ENCODE peak calls at places on chromosomes 4 and X, in eight cellular contexts. One of them, this sample, is unnamed.

GRCh38 chr4:27010334-27010940 is 149.8 kb downstream of the STIM2 start:
- ATAC-seq in psoas muscle: peak
- ATAC-seq in natural killer cell: peak
- ATAC-seq in gastrocnemius medialis: peak
- ATAC-seq in stimulated activated naive B cell treated with anti-CD40 and anti-IgM and Interleukin-4, amounts not matched to agents 10 μg/mL and 1 μg/mL and 100 μg/mL, for 72 hours: peak
- ATAC-seq in lower lobe of right lung: peak
- ATAC-seq in naive thymus-derived CD8-positive, alpha-beta T cell: peak
- ATAC-seq in activated CD8-positive, alpha-beta T cell treated with anti-CD3 and anti-CD28 coated beads, Interleukin-2, amount 10 ng/mL, durations not matched to agents 7 days and 5 days: no peak
- ATAC-seq in this sample: peak

GRCh38 chrX:155997436-155997835 is at the start of gene IL9R:
- ATAC-seq in lower lobe of right lung: peak
- ATAC-seq in natural killer cell: peak
- ATAC-seq in activated CD8-positive, alpha-beta T cell treated with anti-CD3 and anti-CD28 coated beads, Interleukin-2, amount 10 ng/mL, durations not matched to agents 7 days and 5 days: peak
- ATAC-seq in stimulated activated naive B cell treated with anti-CD40 and anti-IgM and Interleukin-4, amounts not matched to agents 10 μg/mL and 1 μg/mL and 100 μg/mL, for 72 hours: peak
- ATAC-seq in gastrocnemius medialis: no peak
- ATAC-seq in naive thymus-derived CD8-positive, alpha-beta T cell: peak
- ATAC-seq in psoas muscle: no peak
- ATAC-seq in this sample: peak

GRCh38 chr4:98283219-98284199 is 22.3 kb downstream of the RAP1GDS1 start:
- ATAC-seq in stimulated activated naive B cell treated with anti-CD40 and anti-IgM and Interleukin-4, amounts not matched to agents 10 μg/mL and 1 μg/mL and 100 μg/mL, for 72 hours: no peak
- ATAC-seq in lower lobe of right lung: peak
- ATAC-seq in naive thymus-derived CD8-positive, alpha-beta T cell: no peak
- ATAC-seq in gastrocnemius medialis: no peak
- ATAC-seq in activated CD8-positive, alpha-beta T cell treated with anti-CD3 and anti-CD28 coated beads, Interleukin-2, amount 10 ng/mL, durations not matched to agents 7 days and 5 days: no peak
- ATAC-seq in natural killer cell: no peak
- ATAC-seq in psoas muscle: no peak
- ATAC-seq in this sample: no peak

GRCh38 chrX:47595701-47596655 is 13.7 kb downstream of the TIMP1 start:
- ATAC-seq in natural killer cell: no peak
- ATAC-seq in lower lobe of right lung: no peak
- ATAC-seq in stimulated activated naive B cell treated with anti-CD40 and anti-IgM and Interleukin-4, amounts not matched to agents 10 μg/mL and 1 μg/mL and 100 μg/mL, for 72 hours: no peak
- ATAC-seq in activated CD8-positive, alpha-beta T cell treated with anti-CD3 and anti-CD28 coated beads, Interleukin-2, amount 10 ng/mL, durations not matched to agents 7 days and 5 days: no peak
- ATAC-seq in naive thymus-derived CD8-positive, alpha-beta T cell: no peak
- ATAC-seq in psoas muscle: no peak
- ATAC-seq in gastrocnemius medialis: no peak
- ATAC-seq in this sample: no peak

GRCh38 chrX:115311666-115312065 is 22.2 kb downstream of the LUZP4 start:
- ATAC-seq in naive thymus-derived CD8-positive, alpha-beta T cell: no peak
- ATAC-seq in gastrocnemius medialis: no peak
- ATAC-seq in stimulated activated naive B cell treated with anti-CD40 and anti-IgM and Interleukin-4, amounts not matched to agents 10 μg/mL and 1 μg/mL and 100 μg/mL, for 72 hours: no peak
- ATAC-seq in lower lobe of right lung: peak
- ATAC-seq in natural killer cell: no peak
- ATAC-seq in psoas muscle: no peak
- ATAC-seq in activated CD8-positive, alpha-beta T cell treated with anti-CD3 and anti-CD28 coated beads, Interleukin-2, amount 10 ng/mL, durations not matched to agents 7 days and 5 days: no peak
- ATAC-seq in this sample: no peak

GRCh38 chr4:38371391-38371851 is 292.6 kb upstream of the KLF3 start:
- ATAC-seq in psoas muscle: no peak
- ATAC-seq in stimulated activated naive B cell treated with anti-CD40 and anti-IgM and Interleukin-4, amounts not matched to agents 10 μg/mL and 1 μg/mL and 100 μg/mL, for 72 hours: no peak
- ATAC-seq in natural killer cell: no peak
- ATAC-seq in gastrocnemius medialis: no peak
- ATAC-seq in activated CD8-positive, alpha-beta T cell treated with anti-CD3 and anti-CD28 coated beads, Interleukin-2, amount 10 ng/mL, durations not matched to agents 7 days and 5 days: no peak
- ATAC-seq in naive thymus-derived CD8-positive, alpha-beta T cell: no peak
- ATAC-seq in lower lobe of right lung: no peak
- ATAC-seq in this sample: no peak

GRCh38 chrX:69430730-69431129 is 73.4 kb upstream of the NALF2 start:
- ATAC-seq in activated CD8-positive, alpha-beta T cell treated with anti-CD3 and anti-CD28 coated beads, Interleukin-2, amount 10 ng/mL, durations not matched to agents 7 days and 5 days: no peak
- ATAC-seq in stimulated activated naive B cell treated with anti-CD40 and anti-IgM and Interleukin-4, amounts not matched to agents 10 μg/mL and 1 μg/mL and 100 μg/mL, for 72 hours: no peak
- ATAC-seq in natural killer cell: no peak
- ATAC-seq in psoas muscle: no peak
- ATAC-seq in lower lobe of right lung: no peak
- ATAC-seq in naive thymus-derived CD8-positive, alpha-beta T cell: no peak
- ATAC-seq in gastrocnemius medialis: no peak
- ATAC-seq in this sample: no peak

GRCh38 chrX:26558719-26559386 is 342.9 kb downstream of the MAGEB5 start:
- ATAC-seq in gastrocnemius medialis: no peak
- ATAC-seq in natural killer cell: no peak
- ATAC-seq in stimulated activated naive B cell treated with anti-CD40 and anti-IgM and Interleukin-4, amounts not matched to agents 10 μg/mL and 1 μg/mL and 100 μg/mL, for 72 hours: no peak
- ATAC-seq in naive thymus-derived CD8-positive, alpha-beta T cell: no peak
- ATAC-seq in activated CD8-positive, alpha-beta T cell treated with anti-CD3 and anti-CD28 coated beads, Interleukin-2, amount 10 ng/mL, durations not matched to agents 7 days and 5 days: no peak
- ATAC-seq in psoas muscle: no peak
- ATAC-seq in lower lobe of right lung: no peak
- ATAC-seq in this sample: no peak

GRCh38 chr4:88522702-88523324 is 763 bp downstream of the PYURF start:
- ATAC-seq in natural killer cell: peak
- ATAC-seq in activated CD8-positive, alpha-beta T cell treated with anti-CD3 and anti-CD28 coated beads, Interleukin-2, amount 10 ng/mL, durations not matched to agents 7 days and 5 days: peak
- ATAC-seq in stimulated activated naive B cell treated with anti-CD40 and anti-IgM and Interleukin-4, amounts not matched to agents 10 μg/mL and 1 μg/mL and 100 μg/mL, for 72 hours: peak
- ATAC-seq in psoas muscle: peak
- ATAC-seq in lower lobe of right lung: peak
- ATAC-seq in naive thymus-derived CD8-positive, alpha-beta T cell: peak
- ATAC-seq in gastrocnemius medialis: peak
- ATAC-seq in this sample: no peak

GRCh38 chr4:37320518-37321235 is 76.1 kb downstream of the NWD2 start:
- ATAC-seq in psoas muscle: no peak
- ATAC-seq in lower lobe of right lung: no peak
- ATAC-seq in gastrocnemius medialis: no peak
- ATAC-seq in natural killer cell: no peak
- ATAC-seq in activated CD8-positive, alpha-beta T cell treated with anti-CD3 and anti-CD28 coated beads, Interleukin-2, amount 10 ng/mL, durations not matched to agents 7 days and 5 days: no peak
- ATAC-seq in stimulated activated naive B cell treated with anti-CD40 and anti-IgM and Interleukin-4, amounts not matched to agents 10 μg/mL and 1 μg/mL and 100 μg/mL, for 72 hours: no peak
- ATAC-seq in naive thymus-derived CD8-positive, alpha-beta T cell: no peak
- ATAC-seq in this sample: no peak

GRCh38 chr4:38621831-38622230 is 42.2 kb upstream of the KLF3 start:
- ATAC-seq in naive thymus-derived CD8-positive, alpha-beta T cell: no peak
- ATAC-seq in psoas muscle: no peak
- ATAC-seq in activated CD8-positive, alpha-beta T cell treated with anti-CD3 and anti-CD28 coated beads, Interleukin-2, amount 10 ng/mL, durations not matched to agents 7 days and 5 days: no peak
- ATAC-seq in natural killer cell: no peak
- ATAC-seq in lower lobe of right lung: peak
- ATAC-seq in gastrocnemius medialis: no peak
- ATAC-seq in stimulated activated naive B cell treated with anti-CD40 and anti-IgM and Interleukin-4, amounts not matched to agents 10 μg/mL and 1 μg/mL and 100 μg/mL, for 72 hours: no peak
- ATAC-seq in this sample: no peak

GRCh38 chrX:41002021-41002420 is 83.2 kb upstream of the USP9X start:
- ATAC-seq in lower lobe of right lung: no peak
- ATAC-seq in gastrocnemius medialis: no peak
- ATAC-seq in stimulated activated naive B cell treated with anti-CD40 and anti-IgM and Interleukin-4, amounts not matched to agents 10 μg/mL and 1 μg/mL and 100 μg/mL, for 72 hours: no peak
- ATAC-seq in activated CD8-positive, alpha-beta T cell treated with anti-CD3 and anti-CD28 coated beads, Interleukin-2, amount 10 ng/mL, durations not matched to agents 7 days and 5 days: no peak
- ATAC-seq in naive thymus-derived CD8-positive, alpha-beta T cell: no peak
- ATAC-seq in psoas muscle: no peak
- ATAC-seq in natural killer cell: no peak
- ATAC-seq in this sample: no peak

GRCh38 chrX:114930227-114930626 is 87.2 kb downstream of the IL13RA2 start:
- ATAC-seq in stimulated activated naive B cell treated with anti-CD40 and anti-IgM and Interleukin-4, amounts not matched to agents 10 μg/mL and 1 μg/mL and 100 μg/mL, for 72 hours: no peak
- ATAC-seq in natural killer cell: no peak
- ATAC-seq in naive thymus-derived CD8-positive, alpha-beta T cell: no peak
- ATAC-seq in psoas muscle: no peak
- ATAC-seq in lower lobe of right lung: no peak
- ATAC-seq in activated CD8-positive, alpha-beta T cell treated with anti-CD3 and anti-CD28 coated beads, Interleukin-2, amount 10 ng/mL, durations not matched to agents 7 days and 5 days: no peak
- ATAC-seq in gastrocnemius medialis: no peak
- ATAC-seq in this sample: no peak

GRCh38 chrX:7582191-7582590 is 260.8 kb upstream of the VCX start:
- ATAC-seq in natural killer cell: no peak
- ATAC-seq in activated CD8-positive, alpha-beta T cell treated with anti-CD3 and anti-CD28 coated beads, Interleukin-2, amount 10 ng/mL, durations not matched to agents 7 days and 5 days: no peak
- ATAC-seq in naive thymus-derived CD8-positive, alpha-beta T cell: no peak
- ATAC-seq in gastrocnemius medialis: no peak
- ATAC-seq in stimulated activated naive B cell treated with anti-CD40 and anti-IgM and Interleukin-4, amounts not matched to agents 10 μg/mL and 1 μg/mL and 100 μg/mL, for 72 hours: no peak
- ATAC-seq in lower lobe of right lung: no peak
- ATAC-seq in psoas muscle: no peak
- ATAC-seq in this sample: no peak

GRCh38 chr4:98720871-98721480 is 62.6 kb upstream of the TSPAN5 start:
- ATAC-seq in naive thymus-derived CD8-positive, alpha-beta T cell: no peak
- ATAC-seq in lower lobe of right lung: no peak
- ATAC-seq in psoas muscle: no peak
- ATAC-seq in stimulated activated naive B cell treated with anti-CD40 and anti-IgM and Interleukin-4, amounts not matched to agents 10 μg/mL and 1 μg/mL and 100 μg/mL, for 72 hours: no peak
- ATAC-seq in activated CD8-positive, alpha-beta T cell treated with anti-CD3 and anti-CD28 coated beads, Interleukin-2, amount 10 ng/mL, durations not matched to agents 7 days and 5 days: no peak
- ATAC-seq in natural killer cell: no peak
- ATAC-seq in gastrocnemius medialis: no peak
- ATAC-seq in this sample: no peak

GRCh38 chr4:23877758-23878229 is 12.1 kb downstream of the PPARGC1A start:
- ATAC-seq in activated CD8-positive, alpha-beta T cell treated with anti-CD3 and anti-CD28 coated beads, Interleukin-2, amount 10 ng/mL, durations not matched to agents 7 days and 5 days: no peak
- ATAC-seq in psoas muscle: peak
- ATAC-seq in stimulated activated naive B cell treated with anti-CD40 and anti-IgM and Interleukin-4, amounts not matched to agents 10 μg/mL and 1 μg/mL and 100 μg/mL, for 72 hours: no peak
- ATAC-seq in lower lobe of right lung: peak
- ATAC-seq in gastrocnemius medialis: peak
- ATAC-seq in naive thymus-derived CD8-positive, alpha-beta T cell: no peak
- ATAC-seq in natural killer cell: no peak
- ATAC-seq in this sample: no peak

GRCh38 chr4:23697722-23698121 is 192.1 kb downstream of the PPARGC1A start:
- ATAC-seq in psoas muscle: peak
- ATAC-seq in activated CD8-positive, alpha-beta T cell treated with anti-CD3 and anti-CD28 coated beads, Interleukin-2, amount 10 ng/mL, durations not matched to agents 7 days and 5 days: no peak
- ATAC-seq in naive thymus-derived CD8-positive, alpha-beta T cell: no peak
- ATAC-seq in gastrocnemius medialis: peak
- ATAC-seq in lower lobe of right lung: no peak
- ATAC-seq in natural killer cell: no peak
- ATAC-seq in stimulated activated naive B cell treated with anti-CD40 and anti-IgM and Interleukin-4, amounts not matched to agents 10 μg/mL and 1 μg/mL and 100 μg/mL, for 72 hours: no peak
- ATAC-seq in this sample: no peak

GRCh38 chr4:165248102-165248501 is 40.7 kb downstream of the KLHL2 start:
- ATAC-seq in lower lobe of right lung: peak
- ATAC-seq in natural killer cell: no peak
- ATAC-seq in activated CD8-positive, alpha-beta T cell treated with anti-CD3 and anti-CD28 coated beads, Interleukin-2, amount 10 ng/mL, durations not matched to agents 7 days and 5 days: peak
- ATAC-seq in psoas muscle: no peak
- ATAC-seq in stimulated activated naive B cell treated with anti-CD40 and anti-IgM and Interleukin-4, amounts not matched to agents 10 μg/mL and 1 μg/mL and 100 μg/mL, for 72 hours: no peak
- ATAC-seq in naive thymus-derived CD8-positive, alpha-beta T cell: no peak
- ATAC-seq in gastrocnemius medialis: no peak
- ATAC-seq in this sample: no peak

GRCh38 chrX:130418066-130418465 is 16.3 kb downstream of the RBMX2 start:
- ATAC-seq in natural killer cell: no peak
- ATAC-seq in psoas muscle: no peak
- ATAC-seq in naive thymus-derived CD8-positive, alpha-beta T cell: no peak
- ATAC-seq in activated CD8-positive, alpha-beta T cell treated with anti-CD3 and anti-CD28 coated beads, Interleukin-2, amount 10 ng/mL, durations not matched to agents 7 days and 5 days: no peak
- ATAC-seq in stimulated activated naive B cell treated with anti-CD40 and anti-IgM and Interleukin-4, amounts not matched to agents 10 μg/mL and 1 μg/mL and 100 μg/mL, for 72 hours: no peak
- ATAC-seq in gastrocnemius medialis: no peak
- ATAC-seq in lower lobe of right lung: no peak
- ATAC-seq in this sample: no peak

GRCh38 chr4:172357006-172357405 is 543.8 kb downstream of the GALNTL6 start:
- ATAC-seq in natural killer cell: no peak
- ATAC-seq in gastrocnemius medialis: no peak
- ATAC-seq in activated CD8-positive, alpha-beta T cell treated with anti-CD3 and anti-CD28 coated beads, Interleukin-2, amount 10 ng/mL, durations not matched to agents 7 days and 5 days: no peak
- ATAC-seq in psoas muscle: no peak
- ATAC-seq in lower lobe of right lung: no peak
- ATAC-seq in stimulated activated naive B cell treated with anti-CD40 and anti-IgM and Interleukin-4, amounts not matched to agents 10 μg/mL and 1 μg/mL and 100 μg/mL, for 72 hours: no peak
- ATAC-seq in naive thymus-derived CD8-positive, alpha-beta T cell: no peak
- ATAC-seq in this sample: no peak

GRCh38 chr4:137000432-137000831 is 531.9 kb downstream of the PCDH18 start:
- ATAC-seq in activated CD8-positive, alpha-beta T cell treated with anti-CD3 and anti-CD28 coated beads, Interleukin-2, amount 10 ng/mL, durations not matched to agents 7 days and 5 days: no peak
- ATAC-seq in stimulated activated naive B cell treated with anti-CD40 and anti-IgM and Interleukin-4, amounts not matched to agents 10 μg/mL and 1 μg/mL and 100 μg/mL, for 72 hours: no peak
- ATAC-seq in gastrocnemius medialis: no peak
- ATAC-seq in psoas muscle: no peak
- ATAC-seq in natural killer cell: no peak
- ATAC-seq in lower lobe of right lung: no peak
- ATAC-seq in naive thymus-derived CD8-positive, alpha-beta T cell: no peak
- ATAC-seq in this sample: no peak

GRCh38 chr4:4838602-4839470 is 20.6 kb upstream of the MSX1 start:
- ATAC-seq in naive thymus-derived CD8-positive, alpha-beta T cell: no peak
- ATAC-seq in psoas muscle: no peak
- ATAC-seq in natural killer cell: no peak
- ATAC-seq in stimulated activated naive B cell treated with anti-CD40 and anti-IgM and Interleukin-4, amounts not matched to agents 10 μg/mL and 1 μg/mL and 100 μg/mL, for 72 hours: no peak
- ATAC-seq in lower lobe of right lung: no peak
- ATAC-seq in gastrocnemius medialis: no peak
- ATAC-seq in activated CD8-positive, alpha-beta T cell treated with anti-CD3 and anti-CD28 coated beads, Interleukin-2, amount 10 ng/mL, durations not matched to agents 7 days and 5 days: no peak
- ATAC-seq in this sample: no peak

GRCh38 chr4:62670509-62670908 is 1470.4 kb downstream of the ADGRL3 start:
- ATAC-seq in natural killer cell: no peak
- ATAC-seq in lower lobe of right lung: peak
- ATAC-seq in naive thymus-derived CD8-positive, alpha-beta T cell: no peak
- ATAC-seq in stimulated activated naive B cell treated with anti-CD40 and anti-IgM and Interleukin-4, amounts not matched to agents 10 μg/mL and 1 μg/mL and 100 μg/mL, for 72 hours: no peak
- ATAC-seq in gastrocnemius medialis: peak
- ATAC-seq in activated CD8-positive, alpha-beta T cell treated with anti-CD3 and anti-CD28 coated beads, Interleukin-2, amount 10 ng/mL, durations not matched to agents 7 days and 5 days: no peak
- ATAC-seq in psoas muscle: peak
- ATAC-seq in this sample: no peak

GRCh38 chrX:13219990-13220764 is 99.7 kb downstream of the ATXN3L start:
- ATAC-seq in natural killer cell: no peak
- ATAC-seq in activated CD8-positive, alpha-beta T cell treated with anti-CD3 and anti-CD28 coated beads, Interleukin-2, amount 10 ng/mL, durations not matched to agents 7 days and 5 days: no peak
- ATAC-seq in lower lobe of right lung: no peak
- ATAC-seq in naive thymus-derived CD8-positive, alpha-beta T cell: no peak
- ATAC-seq in gastrocnemius medialis: no peak
- ATAC-seq in psoas muscle: no peak
- ATAC-seq in stimulated activated naive B cell treated with anti-CD40 and anti-IgM and Interleukin-4, amounts not matched to agents 10 μg/mL and 1 μg/mL and 100 μg/mL, for 72 hours: no peak
- ATAC-seq in this sample: no peak

GRCh38 chr4:156710571-156711195 is 260.9 kb downstream of the PDGFC start:
- ATAC-seq in stimulated activated naive B cell treated with anti-CD40 and anti-IgM and Interleukin-4, amounts not matched to agents 10 μg/mL and 1 μg/mL and 100 μg/mL, for 72 hours: no peak
- ATAC-seq in psoas muscle: no peak
- ATAC-seq in naive thymus-derived CD8-positive, alpha-beta T cell: no peak
- ATAC-seq in natural killer cell: no peak
- ATAC-seq in gastrocnemius medialis: no peak
- ATAC-seq in lower lobe of right lung: peak
- ATAC-seq in activated CD8-positive, alpha-beta T cell treated with anti-CD3 and anti-CD28 coated beads, Interleukin-2, amount 10 ng/mL, durations not matched to agents 7 days and 5 days: no peak
- ATAC-seq in this sample: no peak

GRCh38 chrX:65821721-65822496 is 154.5 kb downstream of the MSN start:
- ATAC-seq in activated CD8-positive, alpha-beta T cell treated with anti-CD3 and anti-CD28 coated beads, Interleukin-2, amount 10 ng/mL, durations not matched to agents 7 days and 5 days: peak
- ATAC-seq in lower lobe of right lung: peak
- ATAC-seq in natural killer cell: peak
- ATAC-seq in naive thymus-derived CD8-positive, alpha-beta T cell: peak
- ATAC-seq in psoas muscle: no peak
- ATAC-seq in stimulated activated naive B cell treated with anti-CD40 and anti-IgM and Interleukin-4, amounts not matched to agents 10 μg/mL and 1 μg/mL and 100 μg/mL, for 72 hours: peak
- ATAC-seq in gastrocnemius medialis: no peak
- ATAC-seq in this sample: peak

GRCh38 chr4:89283226-89283974 is 24.2 kb downstream of the GPRIN3 start:
- ATAC-seq in lower lobe of right lung: peak
- ATAC-seq in stimulated activated naive B cell treated with anti-CD40 and anti-IgM and Interleukin-4, amounts not matched to agents 10 μg/mL and 1 μg/mL and 100 μg/mL, for 72 hours: no peak
- ATAC-seq in natural killer cell: peak
- ATAC-seq in psoas muscle: no peak
- ATAC-seq in gastrocnemius medialis: no peak
- ATAC-seq in naive thymus-derived CD8-positive, alpha-beta T cell: peak
- ATAC-seq in activated CD8-positive, alpha-beta T cell treated with anti-CD3 and anti-CD28 coated beads, Interleukin-2, amount 10 ng/mL, durations not matched to agents 7 days and 5 days: peak
- ATAC-seq in this sample: peak

This sample was measured in stimulated activated memory B cell treated with anti-CD40 and anti-IgM and Interleukin-4, amounts not matched to agents 10 μg/mL and 1 μg/mL and 100 μg/mL, for 72 hours.